ENCODE peak calls at places on chromosomes 7 and 10, in ten cellular contexts. Z is tibial nerve, N is A549, P is suprapubic skin, B is ovary, T is transverse colon, F is H1, I is upper lobe of left lung, K is SK-N-SH, C is GM12878. A is an unnamed sample.

GRCh38 chr10:3774814-3775670 is 10.0 kb downstream of the KLF6 start:
- DNase-seq in I (peak; percentile 53), N (peak; percentile 74), F (no peak), T (peak; percentile 47), C (no peak), K (no peak), Z (no peak), P (no peak), B (peak; percentile 3), A (no peak)

GRCh38 chr10:131533846-131534526 is 222.5 kb upstream of the TCERG1L start:
- DNase-seq in N (no peak), B (no peak), C (no peak), P (no peak), F (no peak), K (no peak), T (no peak), I (no peak), Z (no peak), A (no peak)

GRCh38 chr7:79182283-79182682 is 271.2 kb downstream of the MAGI2 start:
- DNase-seq in F (no peak), Z (no peak), T (no peak), C (no peak), N (no peak), P (no peak), K (no peak), B (no peak), I (no peak), A (no peak)

GRCh38 chr10:63505562-63505961 is 15.6 kb upstream of the REEP3 start:
- DNase-seq in Z (no peak), P (no peak), F (no peak), B (no peak), I (no peak), N (no peak), T (no peak), C (no peak), K (no peak), A (no peak)

GRCh38 chr10:113519616-113520015 is 33.2 kb upstream of the HABP2 start:
- DNase-seq in N (no peak), P (no peak), K (no peak), C (no peak), F (peak; percentile 77), Z (no peak), I (peak; percentile 14), T (no peak), B (no peak), A (peak; percentile 19)

GRCh38 chr7:27188666-27189559 is 3.9 kb upstream of the HOXA11 start:
- DNase-seq in B (no peak), N (no peak), K (no peak), I (no peak), T (peak; percentile 78), Z (peak; percentile 31), C (no peak), F (peak; percentile 68), P (peak; percentile 79), A (peak; percentile 28)

GRCh38 chr10:3500408-3500856 is 284.6 kb downstream of the KLF6 start:
- DNase-seq in F (peak; percentile 67), N (peak; percentile 98), C (no peak), B (peak; percentile 71), I (peak; percentile 75), K (no peak), T (peak; percentile 17), Z (peak; percentile 54), P (peak; percentile 91), A (no peak)

GRCh38 chr7:69749358-69749757 is 151.1 kb downstream of the AUTS2 start:
- DNase-seq in K (no peak), I (no peak), N (no peak), B (no peak), Z (no peak), F (no peak), T (no peak), C (no peak), P (no peak), A (no peak)

GRCh38 chr10:63972949-63973827 is 452.0 kb downstream of the REEP3 start:
- DNase-seq in B (no peak), Z (no peak), I (no peak), P (no peak), K (no peak), C (no peak), N (no peak), F (no peak), T (no peak), A (no peak)

GRCh38 chr10:28217848-28218247 is 85.0 kb downstream of the MPP7 start:
- DNase-seq in C (no peak), F (no peak), Z (no peak), T (no peak), P (no peak), N (no peak), I (no peak), B (no peak), K (no peak), A (no peak)

GRCh38 chr10:59965899-59966650 is 59.7 kb upstream of the CCDC6 start:
- DNase-seq in T (no peak), B (no peak), P (no peak), I (no peak), K (peak; percentile 42), N (no peak), C (no peak), Z (no peak), F (no peak), A (no peak)

GRCh38 chr7:13099197-13099795 is 411.9 kb downstream of the ARL4A start:
- DNase-seq in C (no peak), T (no peak), K (no peak), P (no peak), N (peak; percentile 37), F (no peak), I (no peak), B (no peak), Z (no peak), A (no peak)

GRCh38 chr10:113099431-113100298 is 149.6 kb downstream of the TCF7L2 start:
- DNase-seq in N (no peak), T (no peak), B (no peak), I (peak; percentile 44), C (no peak), P (no peak), Z (no peak), K (peak; percentile 47), F (no peak), A (no peak)

GRCh38 chr10:43962346-43963191 is 313.9 kb upstream of the ZNF32 start:
- DNase-seq in Z (no peak), K (no peak), I (no peak), P (no peak), B (peak; percentile 61), C (no peak), F (peak; percentile 22), T (no peak), N (no peak), A (no peak)

GRCh38 chr7:102996957-102997356 is 77.6 kb downstream of the FBXL13 start:
- DNase-seq in I (no peak), K (no peak), F (no peak), C (no peak), T (no peak), Z (no peak), P (no peak), N (no peak), B (no peak), A (no peak)
- TF ChIP-seq EP300 in I (no peak), K (no peak), F (no peak), C (no peak), T (no peak), Z (no peak), P (no peak), N (no peak), B (no peak), A (no peak)

GRCh38 chr7:44985033-44985695 is 6.3 kb upstream of the MYO1G start:
- DNase-seq in B (no peak), K (peak; percentile 33), P (no peak), I (no peak), F (no peak), T (no peak), Z (no peak), C (no peak), N (no peak), A (no peak)
- H3K4me1 ChIP-seq in B (no peaks in the 10 kb centered on the region), K (peaks cover 24% of the 10 kb centered on the region), P (peaks cover 48% of the 10 kb centered on the region), I (peaks cover 47% of the 10 kb centered on the region), F (peaks cover 7% of the 10 kb centered on the region), T (peaks cover 8% of the 10 kb centered on the region), Z (no peaks in the 10 kb centered on the region), C (peaks cover 34% of the 10 kb centered on the region), N (peaks cover 33% of the 10 kb centered on the region), A (peaks cover 48% of the 10 kb centered on the region)

DNA sequence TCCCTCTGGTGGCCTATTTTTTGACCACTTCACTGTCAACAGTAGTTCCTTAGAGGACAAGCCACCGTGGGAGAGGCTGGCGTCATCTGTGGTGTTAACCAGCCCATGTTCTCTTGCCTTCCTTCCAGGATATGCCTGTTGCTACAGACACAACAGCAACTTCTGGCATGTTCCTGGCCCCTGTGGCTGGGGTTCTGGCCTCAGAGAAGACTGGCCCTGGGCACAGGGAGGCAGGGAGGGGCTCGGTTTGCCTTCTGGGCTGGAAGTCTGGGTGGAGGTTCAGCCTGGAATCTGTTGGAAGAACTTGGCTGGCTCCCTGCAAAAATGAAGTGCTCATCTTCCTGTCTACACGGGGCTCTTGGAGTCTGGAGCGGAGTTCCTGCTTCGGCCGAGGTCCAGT is 25.7 kb downstream of the GOLGA7B start:
- DNase-seq in I (no peak), P (no peak), F (no peak), N (no peak), C (no peak), K (no peak), B (no peak), Z (no peak), T (no peak), A (no peak)
- TF ChIP-seq EP300 in I (no peak), P (no peak), F (no peak), N (no peak), C (no peak), K (no peak), B (no peak), Z (peak; percentile 22), T (no peak), A (no peak)

GRCh38 chr7:92830047-92830446 is 6.3 kb downstream of the CDK6 start:
- DNase-seq in T (no peak), N (no peak), F (no peak), I (no peak), Z (no peak), P (no peak), B (no peak), C (no peak), K (no peak), A (no peak)
- H3K4me1 ChIP-seq in T (peaks cover 29% of the 10 kb centered on the region), N (peaks cover 61% of the 10 kb centered on the region), F (no peaks in the 10 kb centered on the region), I (peaks cover 48% of the 10 kb centered on the region), Z (peaks cover 3% of the 10 kb centered on the region), P (peaks cover 47% of the 10 kb centered on the region), B (peaks cover 7% of the 10 kb centered on the region), C (peaks cover 5% of the 10 kb centered on the region), K (peaks cover 41% of the 10 kb centered on the region), A (peaks cover 76% of the 10 kb centered on the region)